ENCODE peak calls at places on chromosome 4, in seven cellular contexts. E is A673, N is heart right ventricle, M is testis, P is pancreas, Z is thyroid gland, L is left ventricle myocardium inferior. F is an unnamed sample.

GRCh38 chr4:168484626-168485025 is 4.3 kb upstream of the DDX60L start:
- DNase-seq in E (no peak), N (no peak), M (no peak), P (no peak), Z (no peak), L (no peak), F (no peak)

GRCh38 chr4:113116414-113117345 is 67.2 kb downstream of the ANK2 start:
- DNase-seq in E (no peak), N (no peak), M (no peak), P (peak; percentile 52), Z (peak; percentile 46), L (no peak), F (no peak)

GRCh38 chr4:3123201-3123671 is 48.8 kb downstream of the HTT start:
- DNase-seq in E (peak; percentile 62), N (no peak), M (peak; percentile 74), P (no peak), Z (no peak), L (no peak), F (peak; percentile 20)

GRCh38 chr4:127224556-127224955 is 408.2 kb upstream of the INTU start:
- DNase-seq in E (no peak), N (no peak), M (no peak), P (no peak), Z (no peak), L (no peak), F (peak; percentile 38)

GRCh38 chr4:3285558-3286334 is 7.1 kb upstream of the RGS12 start:
- DNase-seq in E (no peak), N (no peak), M (peak; percentile 10), P (no peak), Z (no peak), L (no peak), F (peak; percentile 31)

GRCh38 chr4:32560306-32560705 is 1840.1 kb downstream of the PCDH7 start:
- DNase-seq in E (peak; percentile 2), N (no peak), M (no peak), P (no peak), Z (peak; percentile 64), L (no peak), F (peak; percentile 36)

GRCh38 chr4:165799384-165799815 is 73.6 kb upstream of the TLL1 start:
- DNase-seq in E (no peak), N (no peak), M (peak; percentile 42), P (peak; percentile 50), Z (no peak), L (no peak), F (no peak)

GRCh38 chr4:173370130-173370476 is 651 bp upstream of the SAP30 start:
- DNase-seq in E (no peak), N (peak; percentile 82), M (peak; percentile 63), P (peak; percentile 65), Z (peak; percentile 71), L (peak; percentile 72), F (no peak)

GRCh38 chr4:186644737-186645261 is 78.9 kb downstream of the FAT1 start:
- DNase-seq in E (peak; percentile 10), N (peak; percentile 24), M (no peak), P (no peak), Z (no peak), L (peak; percentile 39), F (no peak)

GRCh38 chr4:110953191-110953590 is 330.3 kb upstream of the PITX2 start:
- DNase-seq in E (no peak), N (no peak), M (no peak), P (no peak), Z (no peak), L (no peak), F (no peak)

GRCh38 chr4:138290803-138291202 is 48.7 kb upstream of the SLC7A11 start:
- DNase-seq in E (no peak), N (no peak), M (no peak), P (no peak), Z (no peak), L (no peak), F (no peak)

GRCh38 chr4:23001478-23001877 is 308.7 kb downstream of the GBA3 start:
- DNase-seq in E (no peak), N (no peak), M (peak; percentile 16), P (no peak), Z (no peak), L (no peak), F (no peak)

GRCh38 chr4:3402409-3403103 is 39.2 kb upstream of the HGFAC start:
- DNase-seq in E (no peak), N (no peak), M (no peak), P (no peak), Z (no peak), L (peak; percentile 39), F (no peak)

GRCh38 chr4:924107-925096 is 7.7 kb downstream of the GAK start:
- DNase-seq in E (no peak), N (no peak), M (no peak), P (peak; percentile 19), Z (no peak), L (no peak), F (no peak)

GRCh38 chr4:7907142-7907541 is 32.5 kb downstream of the AFAP1 start:
- DNase-seq in E (no peak), N (no peak), M (no peak), P (no peak), Z (no peak), L (no peak), F (no peak)
- H3K4me1 ChIP-seq in E (peaks cover 92% of the 10 kb centered on the region), N (peaks cover 3% of the 10 kb centered on the region), M (peaks cover 8% of the 10 kb centered on the region), P (no peaks in the 10 kb centered on the region), Z (peaks cover 20% of the 10 kb centered on the region), L (peaks cover 70% of the 10 kb centered on the region), F (peaks cover 74% of the 10 kb centered on the region)

GRCh38 chr4:38223306-38223705 is 263.1 kb downstream of the PTTG2 start:
- DNase-seq in E (no peak), N (no peak), M (no peak), P (no peak), Z (no peak), L (no peak), F (no peak)
- H3K27ac ChIP-seq in E (no peak overlapping the region), N (no peak overlapping the region), M (no peak overlapping the region), P (peak overlapping the region; percentile 74), Z (no peak overlapping the region), L (peak overlapping the region; percentile 40), F (no peak overlapping the region)

DNA sequence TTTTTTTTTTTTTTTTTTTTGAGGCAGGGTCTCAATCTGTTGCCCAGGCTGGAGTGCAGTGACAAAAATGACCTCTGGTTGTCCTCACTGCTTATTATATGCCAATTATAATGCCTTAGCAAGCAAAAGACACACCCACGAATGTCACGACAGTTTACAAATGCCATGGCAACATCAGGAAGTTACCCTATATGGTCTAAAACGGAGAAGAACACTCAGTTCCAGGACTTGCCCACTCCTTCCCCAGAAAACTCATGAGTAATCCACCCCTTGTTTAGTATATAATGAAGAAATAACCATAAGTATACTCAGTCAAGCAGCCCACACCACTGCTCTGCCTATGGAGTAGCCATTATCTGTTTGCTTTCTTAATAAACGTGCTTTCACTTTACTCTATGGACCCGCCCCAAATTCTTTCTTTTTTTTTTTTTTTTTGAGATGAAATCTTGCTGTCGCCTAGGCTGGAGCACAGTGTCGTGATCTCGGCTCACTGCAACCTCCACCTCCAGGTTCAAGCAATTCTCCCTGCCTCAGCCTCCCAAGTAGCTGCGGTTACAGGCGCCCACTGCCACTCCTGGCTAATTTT is 106.2 kb downstream of the SMIM20 start:
- DNase-seq in E (no peak), N (no peak), M (no peak), P (no peak), Z (no peak), L (no peak), F (no peak)
- H3K4me3 ChIP-seq in E (no peak overlapping the region), N (no peak overlapping the region), M (no peak overlapping the region), P (no peak overlapping the region), Z (no peak overlapping the region), L (no peak overlapping the region), F (no peak overlapping the region)

GRCh38 chr4:21451032-21451431 is 497.5 kb downstream of the KCNIP4 start:
- DNase-seq in E (no peak), N (no peak), M (no peak), P (no peak), Z (no peak), L (no peak), F (peak; percentile 76)
- H3K4me1 ChIP-seq in E (no peaks in the 10 kb centered on the region), N (no peaks in the 10 kb centered on the region), M (no peaks in the 10 kb centered on the region), P (no peaks in the 10 kb centered on the region), Z (no peaks in the 10 kb centered on the region), L (no peaks in the 10 kb centered on the region), F (peaks cover 19% of the 10 kb centered on the region)

GRCh38 chr4:7933631-7934510 is 5.8 kb downstream of the AFAP1 start:
- DNase-seq in E (no peak), N (no peak), M (no peak), P (peak; percentile 21), Z (no peak), L (no peak), F (no peak)
- H3K27ac ChIP-seq in E (no peak overlapping the region), N (no peak overlapping the region), M (no peak overlapping the region), P (no peak overlapping the region), Z (no peak overlapping the region), L (no peak overlapping the region), F (no peak overlapping the region)

GRCh38 chr4:182143086-182143821 is 99.9 kb upstream of the TENM3 start:
- DNase-seq in E (no peak), N (no peak), M (no peak), P (no peak), Z (peak; percentile 32), L (no peak), F (peak; percentile 6)

GRCh38 chr4:182144621-182145359 is 98.4 kb upstream of the TENM3 start:
- DNase-seq in E (peak; percentile 24), N (no peak), M (peak; percentile 23), P (no peak), Z (peak; percentile 41), L (no peak), F (peak; percentile 26)

GRCh38 chr4:182143822-182144620 is 99.2 kb upstream of the TENM3 start:
- DNase-seq in E (peak; percentile 80), N (no peak), M (peak; percentile 66), P (peak; percentile 64), Z (peak; percentile 60), L (no peak), F (peak; percentile 45)

GRCh38 chr4:182147391-182147790 is 95.8 kb upstream of the TENM3 start:
- DNase-seq in E (no peak), N (no peak), M (no peak), P (no peak), Z (no peak), L (no peak), F (no peak)

GRCh38 chr4:182145360-182145905 is 97.8 kb upstream of the TENM3 start:
- DNase-seq in E (no peak), N (no peak), M (no peak), P (no peak), Z (no peak), L (no peak), F (peak; percentile 10)
- H3K4me3 ChIP-seq in E (peak overlapping the region; percentile 85), N (peak overlapping the region; percentile 54), M (peak overlapping the region; percentile 56), P (no peak overlapping the region), Z (peak overlapping the region; percentile 62), L (peak overlapping the region; percentile 73), F (peak overlapping the region; percentile 97)

GRCh38 chr4:143356493-143356892 is 19.8 kb downstream of the GAB1 start:
- DNase-seq in E (peak; percentile 49), N (peak; percentile 30), M (no peak), P (no peak), Z (no peak), L (no peak), F (no peak)
- H3K4me1 ChIP-seq in E (peaks cover 96% of the 10 kb centered on the region), N (peaks cover 13% of the 10 kb centered on the region), M (peaks cover 80% of the 10 kb centered on the region), P (peaks cover 73% of the 10 kb centered on the region), Z (peaks cover 21% of the 10 kb centered on the region), L (no peaks in the 10 kb centered on the region), F (no peaks in the 10 kb centered on the region)